ENCODE peak calls at places on chromosome 20, in nine cellular contexts. F, Y, C, N, X, A, M, U and L are unnamed samples.

GRCh38 chr20:40689100-40689942 is at the start of gene MAFB:
- DNase-seq in F (peak; percentile 94), Y (peak; percentile 71), C (no peak), N (no peak), X (peak; percentile 96), A (peak; percentile 90), M (peak; percentile 91), U (peak; percentile 78), L (peak; percentile 84)

GRCh38 chr20:43191946-43192847 is 2.5 kb upstream of the PTPRT start:
- DNase-seq in F (no peak), Y (no peak), C (no peak), N (no peak), X (no peak), A (peak; percentile 80), M (no peak), U (no peak), L (no peak)

GRCh38 chr20:58149412-58150091 is 78.9 kb downstream of the ANKRD60 start:
- DNase-seq in F (no peak), Y (no peak), C (no peak), N (no peak), X (no peak), A (no peak), M (no peak), U (no peak), L (no peak)

GRCh38 chr20:4585104-4585753 is 136.5 kb upstream of the PRND start:
- DNase-seq in F (no peak), Y (peak; percentile 40), C (no peak), N (no peak), X (no peak), A (no peak), M (no peak), U (no peak), L (no peak)

GRCh38 chr20:44008806-44009678 is 94.4 kb downstream of the TOX2 start:
- DNase-seq in F (no peak), Y (no peak), C (no peak), N (no peak), X (no peak), A (no peak), M (no peak), U (peak; percentile 35), L (no peak)

GRCh38 chr20:7650081-7650480 is 290.2 kb downstream of the HAO1 start:
- DNase-seq in F (no peak), Y (no peak), C (no peak), N (no peak), X (no peak), A (no peak), M (no peak), U (no peak), L (no peak)

GRCh38 chr20:53947501-53948195 is 122.7 kb downstream of the BCAS1 start:
- DNase-seq in F (no peak), Y (no peak), C (no peak), N (no peak), X (no peak), A (no peak), M (no peak), U (no peak), L (no peak)

GRCh38 chr20:59611286-59611685 is 6.9 kb downstream of the PHACTR3 start:
- DNase-seq in F (peak; percentile 16), Y (no peak), C (no peak), N (no peak), X (no peak), A (no peak), M (no peak), U (no peak), L (no peak)

GRCh38 chr20:45097485-45098095 is 3.3 kb downstream of the KCNS1 start:
- DNase-seq in F (no peak), Y (no peak), C (peak; percentile 24), N (no peak), X (peak; percentile 72), A (peak; percentile 50), M (no peak), U (no peak), L (peak; percentile 50)

GRCh38 chr20:45098096-45098773 is 2.7 kb downstream of the KCNS1 start:
- DNase-seq in F (no peak), Y (no peak), C (peak; percentile 28), N (no peak), X (no peak), A (peak; percentile 88), M (no peak), U (no peak), L (peak; percentile 36)

GRCh38 chr20:45103072-45103471 is 2.1 kb upstream of the KCNS1 start:
- DNase-seq in F (no peak), Y (no peak), C (no peak), N (no peak), X (no peak), A (no peak), M (no peak), U (no peak), L (no peak)

GRCh38 chr20:45101333-45101850 is 465 bp upstream of the KCNS1 start:
- DNase-seq in F (no peak), Y (no peak), C (no peak), N (no peak), X (no peak), A (no peak), M (no peak), U (no peak), L (no peak)

DNA sequence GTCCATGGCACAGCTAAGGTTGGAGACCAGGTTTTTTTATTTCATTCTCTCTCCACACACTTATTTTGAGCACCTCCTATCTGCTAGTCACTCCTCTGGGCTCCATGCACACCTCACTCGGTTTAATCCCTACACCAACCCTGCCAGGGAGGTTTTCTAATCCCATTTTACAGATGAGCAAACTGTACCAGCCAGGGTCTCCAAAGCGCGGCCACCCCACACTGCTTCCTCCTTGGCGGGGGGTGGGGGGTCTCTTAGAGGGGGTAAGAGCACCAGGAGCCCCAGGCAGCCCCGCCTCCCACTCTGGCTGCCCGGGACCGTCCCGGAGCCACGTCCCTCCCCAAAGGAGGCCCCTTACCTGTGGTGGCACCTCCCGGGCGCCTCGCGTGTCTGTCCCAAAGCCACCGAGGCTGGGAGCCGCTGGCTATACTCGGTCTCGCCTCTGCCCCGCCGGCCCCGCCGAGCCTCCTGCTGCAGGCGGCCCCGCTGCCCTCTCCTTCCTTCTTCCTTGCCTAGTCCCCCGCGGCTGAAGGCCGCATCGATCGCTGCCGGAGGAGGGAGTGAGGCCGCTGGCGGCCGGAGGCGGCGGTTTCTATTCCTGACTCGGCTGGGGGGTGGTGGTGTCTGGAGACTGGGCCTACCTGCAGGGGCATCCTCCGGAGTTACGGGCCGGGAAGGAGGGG is at the start of gene KCNS1:
- DNase-seq in F (no peak), Y (no peak), C (no peak), N (no peak), X (no peak), A (peak; percentile 81), M (no peak), U (no peak), L (no peak)
- H3K27ac ChIP-seq in F (no peak within 1 kb of the TSS), Y (no peak within 1 kb of the TSS), C (no peak within 1 kb of the TSS), N (no peak within 1 kb of the TSS), X (no peak within 1 kb of the TSS), A (no peak within 1 kb of the TSS), M (no peak within 1 kb of the TSS), U (no peak within 1 kb of the TSS), L (no peak within 1 kb of the TSS)

GRCh38 chr20:49693435-49694171 is 20.1 kb downstream of the B4GALT5 start:
- DNase-seq in F (no peak), Y (no peak), C (no peak), N (no peak), X (no peak), A (no peak), M (no peak), U (no peak), L (no peak)

GRCh38 chr20:49696594-49696993 is 17.1 kb downstream of the B4GALT5 start:
- DNase-seq in F (no peak), Y (no peak), C (no peak), N (no peak), X (no peak), A (no peak), M (no peak), U (no peak), L (no peak)

GRCh38 chr20:49697071-49697470 is 16.6 kb downstream of the B4GALT5 start:
- DNase-seq in F (no peak), Y (no peak), C (no peak), N (no peak), X (no peak), A (no peak), M (no peak), U (no peak), L (peak; percentile 68)

GRCh38 chr20:49694450-49695071 is 19.1 kb downstream of the B4GALT5 start:
- DNase-seq in F (no peak), Y (no peak), C (no peak), N (no peak), X (no peak), A (no peak), M (no peak), U (no peak), L (no peak)

GRCh38 chr20:49695830-49696229 is 17.8 kb downstream of the B4GALT5 start:
- DNase-seq in F (no peak), Y (no peak), C (no peak), N (no peak), X (no peak), A (no peak), M (no peak), U (no peak), L (no peak)
- H3K27ac ChIP-seq in F (no peak overlapping the region), Y (no peak overlapping the region), C (no peak overlapping the region), N (no peak overlapping the region), X (no peak overlapping the region), A (no peak overlapping the region), M (no peak overlapping the region), U (no peak overlapping the region), L (no peak overlapping the region)

GRCh38 chr20:33672426-33673114 is 1.7 kb downstream of the NECAB3 start:
- DNase-seq in F (no peak), Y (no peak), C (no peak), N (no peak), X (no peak), A (no peak), M (peak; percentile 40), U (no peak), L (no peak)

GRCh38 chr20:33669873-33670640 is 3.3 kb downstream of the ACTL10 start:
- DNase-seq in F (no peak), Y (no peak), C (no peak), N (no peak), X (no peak), A (no peak), M (peak; percentile 9), U (no peak), L (no peak)

GRCh38 chr20:33670715-33671499 is 3.3 kb downstream of the NECAB3 start:
- DNase-seq in F (no peak), Y (no peak), C (no peak), N (no peak), X (no peak), A (no peak), M (peak; percentile 9), U (no peak), L (no peak)

GRCh38 chr20:33673115-33673410 is 1.2 kb downstream of the NECAB3 start:
- DNase-seq in F (no peak), Y (no peak), C (no peak), N (no peak), X (no peak), A (no peak), M (peak; percentile 17), U (no peak), L (no peak)

DNA sequence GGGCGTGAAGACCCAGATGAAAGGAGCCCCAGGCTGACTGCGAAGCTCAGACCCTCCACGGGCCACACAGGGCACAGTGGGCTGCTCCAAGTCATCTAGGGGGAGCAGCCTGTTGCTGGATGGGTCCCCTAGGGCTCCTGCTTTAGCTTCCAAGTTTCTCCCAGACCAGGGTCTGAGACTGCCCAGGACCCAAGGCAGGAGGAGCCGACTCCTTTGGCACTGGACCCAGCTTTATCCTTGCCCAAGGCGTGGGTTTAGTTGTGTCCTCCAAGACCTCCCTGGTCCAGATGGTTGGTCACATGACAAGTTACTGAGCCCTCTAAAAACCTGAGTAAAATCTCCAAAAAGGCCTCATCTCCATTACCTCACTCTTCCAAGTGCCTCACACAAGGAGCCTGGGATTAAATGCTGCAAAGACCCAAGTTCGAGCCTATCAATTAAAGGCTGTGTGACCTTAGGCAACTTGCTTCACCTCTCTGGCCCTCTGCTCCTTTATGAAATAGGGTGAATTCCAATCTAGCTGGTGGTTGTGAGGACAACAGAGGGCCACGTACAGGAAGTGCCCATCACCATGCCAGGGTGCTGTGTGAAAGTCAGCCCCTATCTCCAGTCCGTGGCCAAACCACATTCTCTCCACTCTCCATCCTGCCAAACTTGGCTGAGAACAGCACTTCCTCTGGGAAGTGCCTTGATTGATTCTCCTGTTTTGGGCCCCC is 2.5 kb downstream of the NECAB3 start:
- DNase-seq in F (no peak), Y (no peak), C (no peak), N (no peak), X (no peak), A (no peak), M (peak; percentile 15), U (no peak), L (no peak)
- H3K27ac ChIP-seq in F (no peak overlapping the region), Y (no peak overlapping the region), C (no peak overlapping the region), N (no peak overlapping the region), X (no peak overlapping the region), A (no peak overlapping the region), M (peak overlapping the region; percentile 97), U (no peak overlapping the region), L (no peak overlapping the region)

GRCh38 chr20:32333988-32334885 is 23.9 kb upstream of the ASXL1 start:
- DNase-seq in F (peak; percentile 84), Y (no peak), C (no peak), N (peak; percentile 24), X (peak; percentile 87), A (no peak), M (no peak), U (no peak), L (peak; percentile 70)

GRCh38 chr20:32336918-32337347 is 21.2 kb upstream of the ASXL1 start:
- DNase-seq in F (no peak), Y (peak; percentile 54), C (peak; percentile 39), N (no peak), X (no peak), A (no peak), M (no peak), U (peak; percentile 52), L (no peak)

GRCh38 chr20:32339116-32339515 is 19.0 kb upstream of the ASXL1 start:
- DNase-seq in F (no peak), Y (no peak), C (no peak), N (no peak), X (no peak), A (no peak), M (no peak), U (no peak), L (no peak)

GRCh38 chr20:32338665-32339064 is 19.5 kb upstream of the ASXL1 start:
- DNase-seq in F (no peak), Y (no peak), C (no peak), N (no peak), X (peak; percentile 69), A (no peak), M (no peak), U (no peak), L (no peak)

GRCh38 chr20:32337937-32338661 is 20.0 kb upstream of the ASXL1 start:
- DNase-seq in F (no peak), Y (no peak), C (no peak), N (no peak), X (no peak), A (no peak), M (no peak), U (no peak), L (no peak)
- H3K27ac ChIP-seq in F (no peak overlapping the region), Y (no peak overlapping the region), C (no peak overlapping the region), N (no peak overlapping the region), X (peak overlapping the region; percentile 70), A (no peak overlapping the region), M (no peak overlapping the region), U (no peak overlapping the region), L (no peak overlapping the region)